ENCODE peak calls at places on chromosomes 16 and 17, in six cellular contexts. F is upper lobe of left lung, G is Peyer's patch, C is stomach, J is transverse colon, K is sigmoid colon. L is an unnamed sample.

GRCh38 chr17:43442711-43443110 is 41.1 kb upstream of the DHX8 start:
- DNase-seq in G (no peak), K (no peak), F (no peak), J (no peak), C (no peak), L (no peak)

GRCh38 chr17:66476014-66476413 is 173.6 kb downstream of the PRKCA start:
- DNase-seq in C (no peak), G (no peak), J (no peak), K (no peak), F (no peak), L (no peak)

GRCh38 chr17:17781591-17782424 is 55.0 kb downstream of the SREBF1 start:
- DNase-seq in F (peak; percentile 47), G (peak; percentile 63), C (peak; percentile 84), K (peak; percentile 95), J (peak; percentile 65), L (no peak)

GRCh38 chr17:8186787-8187516 is 3.0 kb downstream of the BORCS6 start:
- DNase-seq in C (peak; percentile 96), J (peak; percentile 96), K (peak; percentile 98), F (peak; percentile 96), G (peak; percentile 93), L (no peak)

GRCh38 chr17:43015579-43015978 is 6.6 kb downstream of the VAT1 start:
- DNase-seq in F (peak; percentile 51), G (no peak), C (no peak), K (peak; percentile 80), J (no peak), L (no peak)

GRCh38 chr16:56965149-56965938 is 3.6 kb downstream of the CETP start:
- DNase-seq in C (no peak), J (no peak), F (no peak), K (no peak), G (no peak), L (no peak)

GRCh38 chr16:71734511-71734910 is 10.0 kb upstream of the PHLPP2 start:
- DNase-seq in C (no peak), G (no peak), J (no peak), K (no peak), F (no peak), L (no peak)

GRCh38 chr16:19911204-19911603 is 26.6 kb upstream of the GPRC5B start:
- DNase-seq in J (no peak), K (no peak), G (no peak), C (no peak), F (no peak), L (no peak)

GRCh38 chr17:71444011-71444574 is 676.7 kb upstream of the SOX9 start:
- DNase-seq in J (no peak), F (no peak), G (no peak), C (no peak), K (no peak), L (no peak)

GRCh38 chr17:20184977-20185619 is 175.9 kb downstream of the SPECC1 start:
- DNase-seq in K (no peak), C (no peak), J (no peak), G (no peak), F (no peak), L (no peak)

GRCh38 chr16:55035037-55035436 is 104.4 kb downstream of the IRX5 start:
- DNase-seq in K (no peak), C (peak; percentile 32), G (no peak), F (peak; percentile 42), J (no peak), L (no peak)

GRCh38 chr16:31477220-31478216 is 5.4 kb upstream of the SLC5A2 start:
- DNase-seq in G (peak; percentile 89), C (peak; percentile 86), F (peak; percentile 91), K (no peak), J (peak; percentile 92), L (no peak)

GRCh38 chr17:18027280-18027679 is 11.7 kb downstream of the ATPAF2 start:
- DNase-seq in G (no peak), K (no peak), J (no peak), F (no peak), C (no peak), L (no peak)

GRCh38 chr17:70080541-70081347 is 5.7 kb downstream of the KCNJ16 start:
- DNase-seq in C (no peak), G (no peak), J (no peak), K (no peak), F (no peak), L (no peak)

GRCh38 chr17:38428150-38428642 is at the start of gene ARHGAP23:
- DNase-seq in K (peak; percentile 89), J (peak; percentile 62), G (no peak), F (peak; percentile 81), C (peak; percentile 64), L (no peak)

GRCh38 chr17:7932949-7933348 is 943 bp downstream of the CNTROB start:
- DNase-seq in J (peak; percentile 57), C (peak; percentile 45), K (peak; percentile 76), F (peak; percentile 68), G (peak; percentile 59), L (no peak)

GRCh38 chr17:34706029-34706428 is 126.6 kb downstream of the TMEM132E start:
- DNase-seq in G (no peak), K (no peak), F (no peak), J (no peak), C (no peak), L (no peak)

GRCh38 chr17:82536220-82537201 is 17.0 kb downstream of the FOXK2 start:
- DNase-seq in K (peak; percentile 77), G (no peak), F (peak; percentile 84), J (no peak), C (peak; percentile 45), L (no peak)

GRCh38 chr16:27199235-27199586 is 4.1 kb upstream of the KDM8 start:
- DNase-seq in C (no peak), G (no peak), K (no peak), F (no peak), J (no peak), L (no peak)

GRCh38 chr16:27321013-27321960 is 7.5 kb downstream of the IL4R start:
- DNase-seq in F (no peak), K (peak; percentile 57), C (no peak), J (no peak), G (no peak), L (no peak)

GRCh38 chr17:30819941-30820705 is 4.4 kb downstream of the CRLF3 start:
- DNase-seq in J (no peak), K (no peak), G (peak; percentile 18), F (no peak), C (no peak), L (no peak)

GRCh38 chr16:75267631-75268264 is 16.3 kb upstream of the BCAR1 start:
- DNase-seq in J (peak; percentile 84), G (peak; percentile 85), K (peak; percentile 82), F (peak; percentile 84), C (peak; percentile 65), L (no peak)

GRCh38 chr16:1210461-1210860 is 14.6 kb downstream of the TPSG1 start:
- DNase-seq in G (no peak), K (no peak), J (no peak), F (no peak), C (no peak), L (no peak)

GRCh38 chr16:50466170-50466569 is 82.0 kb upstream of the NKD1 start:
- DNase-seq in F (peak; percentile 5), K (no peak), J (no peak), C (no peak), G (no peak), L (no peak)

GRCh38 chr17:71188811-71189492 is 931.9 kb upstream of the SOX9 start:
- DNase-seq in C (no peak), K (no peak), F (no peak), G (no peak), J (no peak), L (no peak)

GRCh38 chr17:72422505-72423285 is 301.9 kb downstream of the SOX9 start:
- DNase-seq in K (peak; percentile 70), F (peak; percentile 38), G (peak; percentile 77), C (peak; percentile 50), J (peak; percentile 59), L (no peak)

GRCh38 chr17:4605826-4606225 is 21.5 kb downstream of the SMTNL2 start:
- DNase-seq in F (no peak), K (no peak), G (no peak), C (no peak), J (peak; percentile 35), L (no peak)

GRCh38 chr16:4059969-4060368 is 56.3 kb downstream of the ADCY9 start:
- DNase-seq in F (no peak), G (no peak), C (no peak), K (peak; percentile 11), J (no peak), L (no peak)

GRCh38 chr16:57147381-57148191 is 38.3 kb downstream of the PSME3IP1 start:
- DNase-seq in K (peak; percentile 66), J (no peak), C (no peak), F (peak; percentile 20), G (no peak), L (no peak)

GRCh38 chr16:88333645-88334516 is 48.9 kb upstream of the ZNF469 start:
- DNase-seq in K (no peak), F (no peak), J (no peak), C (no peak), G (no peak), L (no peak)
- TF ChIP-seq POLR2A in K (no peak), F (no peak), J (no peak), C (no peak), G (no peak), L (no peak)

DNA sequence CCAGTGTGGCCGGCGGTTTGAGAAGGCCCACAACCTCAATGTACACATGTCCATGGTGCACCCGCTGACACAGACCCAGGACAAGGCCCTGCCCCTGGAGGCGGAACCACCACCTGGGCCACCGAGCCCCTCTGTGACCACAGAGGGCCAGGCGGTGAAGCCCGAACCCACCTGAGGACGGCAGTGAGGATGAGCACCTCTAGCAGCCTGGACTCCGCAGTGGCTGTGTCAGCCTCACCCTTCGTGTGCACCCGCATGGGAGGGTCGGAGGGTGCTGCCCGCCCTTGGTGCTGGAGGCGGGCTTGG is 16.7 kb downstream of the ZNF276 start:
- DNase-seq in J (no peak), F (no peak), G (no peak), C (no peak), K (no peak), L (no peak)
- TF ChIP-seq POLR2A in J (no peak), F (no peak), G (no peak), C (no peak), K (no peak), L (no peak)

DNA sequence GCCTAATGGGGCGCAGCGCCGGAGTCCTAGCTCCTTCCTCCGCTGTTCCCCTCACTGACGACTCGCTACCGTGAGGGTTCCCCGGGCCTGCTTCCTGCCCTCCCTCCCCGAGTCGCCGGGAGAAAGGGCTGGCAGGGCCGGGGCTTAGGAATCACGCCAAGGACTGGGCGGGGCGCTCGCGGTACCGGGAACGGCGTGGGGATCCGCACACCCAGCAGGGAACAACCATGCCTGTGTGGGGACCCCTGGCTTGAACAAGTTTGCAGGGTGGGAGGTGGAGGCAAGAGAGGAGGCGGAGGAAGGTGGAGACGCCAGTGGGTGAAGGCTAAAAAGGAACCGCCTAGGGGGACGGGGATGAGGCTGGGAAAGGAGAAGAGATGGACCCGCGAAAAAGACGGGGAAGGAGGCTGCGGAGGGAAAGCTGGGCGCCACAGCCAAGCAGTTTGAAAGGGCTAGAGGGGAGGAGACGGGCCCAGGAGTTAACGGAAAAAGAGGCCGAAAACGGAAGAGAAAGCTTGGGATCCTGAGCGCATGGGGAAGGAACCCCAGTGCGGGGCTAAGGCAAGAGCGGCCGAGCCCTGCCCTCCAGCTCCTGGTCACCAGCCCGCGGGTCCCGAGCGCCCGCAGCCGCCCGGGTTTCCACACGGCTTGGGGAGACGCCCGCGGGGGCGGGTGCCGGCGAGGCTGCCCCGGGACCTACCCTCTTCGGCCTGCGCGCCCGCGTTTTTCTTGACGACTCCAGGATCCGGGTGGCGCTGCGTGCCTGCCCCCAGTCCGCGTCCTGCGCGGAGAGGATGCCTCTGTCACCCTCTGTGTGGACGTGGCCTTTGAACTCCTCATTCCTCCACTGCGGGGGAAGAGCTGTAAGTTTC is 1.3 kb upstream of the CDH11 start:
- DNase-seq in G (peak; percentile 59), F (no peak), K (peak; percentile 87), C (peak; percentile 26), J (peak; percentile 60), L (no peak)
- TF ChIP-seq POLR2A in G (no peak), F (no peak), K (no peak), C (no peak), J (peak; percentile 59), L (no peak)

GRCh38 chr16:2513405-2514332 is at the start of gene ATP6V0C:
- DNase-seq in G (peak; percentile 97), C (peak; percentile 97), J (peak; percentile 96), F (peak; percentile 96), K (peak; percentile 96), L (peak; percentile 77)
- TF ChIP-seq POLR2A in G (peak; percentile 82), C (no peak), J (peak; percentile 93), F (peak; percentile 90), K (peak; percentile 79), L (peak; percentile 68)